ENCODE peak calls at places on chromosomes 2 and 18, in eight cellular contexts. A, S, V, R, U, F, P and K are unnamed samples.

GRCh38 chr18:62612721-62613120 is 89.9 kb downstream of the ZCCHC2 start:
- DNase-seq in R (no peak), A (no peak), V (no peak), U (no peak), P (no peak), F (no peak), S (no peak), K (no peak)

GRCh38 chr2:225400060-225400511 is 576 bp downstream of the NYAP2 start:
- DNase-seq in P (no peak), V (no peak), S (peak; percentile 5), U (peak; percentile 67), F (no peak), A (peak; percentile 74), R (peak; percentile 45), K (peak; percentile 11)

GRCh38 chr2:203789613-203790012 is 78.0 kb upstream of the CTLA4 start:
- DNase-seq in F (no peak), P (no peak), A (no peak), R (no peak), U (no peak), S (no peak), V (no peak), K (no peak)

GRCh38 chr18:35282353-35282752 is 7.7 kb downstream of the ZSCAN30 start:
- DNase-seq in R (no peak), U (peak; percentile 94), F (no peak), V (no peak), P (no peak), A (peak; percentile 74), S (no peak), K (peak; percentile 43)

GRCh38 chr18:6488956-6489355 is 74.2 kb upstream of the L3MBTL4 start:
- DNase-seq in U (peak; percentile 6), P (no peak), F (no peak), S (no peak), R (no peak), V (no peak), A (no peak), K (no peak)

GRCh38 chr18:57430983-57431382 is 4.2 kb upstream of the ONECUT2 start:
- DNase-seq in S (peak; percentile 39), P (no peak), V (no peak), U (no peak), R (no peak), A (no peak), F (no peak), K (no peak)

GRCh38 chr2:126859631-126860030 is 39.1 kb upstream of the TEX51 start:
- DNase-seq in R (no peak), P (no peak), A (no peak), V (no peak), U (no peak), F (peak; percentile 40), S (no peak), K (no peak)

GRCh38 chr2:162964513-162964912 is 125.9 kb upstream of the KCNH7 start:
- DNase-seq in S (no peak), U (no peak), F (no peak), R (no peak), A (no peak), V (no peak), P (no peak), K (no peak)

GRCh38 chr2:120405769-120406119 is 59.8 kb downstream of the INHBB start:
- DNase-seq in F (no peak), U (no peak), R (no peak), P (no peak), V (no peak), S (no peak), A (no peak), K (no peak)

GRCh38 chr2:132416080-132416911 is at the start of gene GPR39:
- DNase-seq in A (peak; percentile 98), P (peak; percentile 96), U (peak; percentile 98), F (peak; percentile 88), R (no peak), V (peak; percentile 94), S (peak; percentile 98), K (peak; percentile 95)

GRCh38 chr2:55877101-55877500 is 46.5 kb downstream of the EFEMP1 start:
- DNase-seq in U (peak; percentile 76), R (no peak), S (no peak), F (no peak), A (no peak), P (no peak), V (no peak), K (no peak)

GRCh38 chr2:197088694-197089093 is 162.2 kb upstream of the PGAP1 start:
- DNase-seq in P (no peak), A (peak; percentile 86), S (no peak), F (no peak), V (no peak), U (no peak), R (peak; percentile 5), K (peak; percentile 39)

GRCh38 chr2:215363461-215364156 is 51.8 kb downstream of the ATIC start:
- DNase-seq in U (peak; percentile 64), S (no peak), R (no peak), V (no peak), F (no peak), A (peak; percentile 47), P (no peak), K (no peak)

GRCh38 chr2:151381266-151381665 is 23.9 kb downstream of the TNFAIP6 start:
- DNase-seq in U (no peak), R (no peak), S (no peak), V (no peak), P (no peak), F (no peak), A (peak; percentile 40), K (no peak)

GRCh38 chr2:152468832-152469692 is 134.1 kb downstream of the FMNL2 start:
- DNase-seq in A (peak; percentile 57), F (no peak), P (no peak), R (peak; percentile 85), V (no peak), S (peak; percentile 58), U (no peak), K (no peak)

GRCh38 chr2:74571058-74571457 is 16.5 kb downstream of the DOK1 start:
- DNase-seq in U (no peak), P (no peak), V (no peak), S (no peak), R (no peak), F (no peak), A (no peak), K (no peak)

GRCh38 chr2:241844066-241844728 is 14.5 kb downstream of the PDCD1 start:
- DNase-seq in A (peak; percentile 14), S (peak; percentile 64), V (peak; percentile 84), F (no peak), R (peak; percentile 87), P (peak; percentile 85), U (peak; percentile 86), K (no peak)

GRCh38 chr2:120034616-120035015 is 21.7 kb downstream of the EPB41L5 start:
- DNase-seq in R (no peak), U (no peak), S (no peak), V (no peak), A (no peak), P (no peak), F (no peak), K (no peak)

GRCh38 chr2:58533376-58533775 is 292.3 kb upstream of the FANCL start:
- DNase-seq in A (no peak), S (no peak), V (no peak), P (no peak), U (no peak), F (no peak), R (no peak), K (no peak)

GRCh38 chr2:237631029-237631785 is 3.8 kb downstream of the LRRFIP1 start:
- DNase-seq in S (no peak), F (no peak), P (peak; percentile 37), R (no peak), A (no peak), V (no peak), U (peak; percentile 66), K (no peak)

GRCh38 chr2:239003933-239004636 is 156.2 kb downstream of the TWIST2 start:
- DNase-seq in V (no peak), S (no peak), U (no peak), A (no peak), R (no peak), P (peak; percentile 48), F (no peak), K (no peak)
- H3K4me3 ChIP-seq in V (no peak overlapping the region), S (no peak overlapping the region), U (peak overlapping the region; percentile 67), A (no peak overlapping the region), R (no peak overlapping the region), P (no peak overlapping the region), F (no peak overlapping the region), K (no peak overlapping the region)

DNA sequence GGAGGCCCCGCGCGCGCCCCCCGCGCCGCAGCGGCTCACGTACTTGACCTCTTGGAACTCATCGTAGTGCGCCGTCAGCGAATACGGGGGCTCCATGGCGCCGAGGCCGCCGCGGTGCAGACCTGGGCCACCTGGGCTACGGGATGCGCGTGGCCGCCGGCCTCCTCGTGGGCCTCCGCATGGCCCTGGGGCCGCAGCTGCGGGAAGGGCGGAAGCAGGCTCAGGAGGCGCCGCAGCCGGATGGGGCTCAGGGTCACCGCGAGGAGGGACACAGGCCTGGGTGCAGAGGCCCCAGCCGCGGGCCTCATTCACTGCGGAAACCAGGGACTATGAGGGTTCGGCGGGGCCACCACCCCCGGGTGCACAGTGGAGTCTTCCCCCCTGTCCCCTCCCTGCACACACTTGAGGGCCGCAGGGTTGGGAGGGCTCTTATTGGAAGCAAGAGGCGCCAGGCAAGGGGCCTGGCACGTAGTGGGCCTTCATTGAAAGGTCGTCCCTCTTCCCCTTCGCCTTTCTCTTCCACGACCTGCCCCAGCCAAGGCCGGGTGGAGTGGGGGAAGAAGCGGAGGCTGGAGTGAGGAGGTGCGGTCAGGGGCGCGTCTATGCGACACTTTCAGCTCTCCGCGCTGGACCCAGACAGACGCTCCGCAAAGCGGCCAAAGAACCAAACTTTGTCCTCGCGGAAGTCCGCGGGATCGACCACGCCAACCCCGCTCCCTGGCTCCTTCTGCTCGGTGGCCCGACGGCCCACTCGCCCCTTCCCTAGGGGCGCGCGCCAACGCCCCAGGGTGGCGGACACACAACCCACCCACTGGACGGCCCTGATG is 863 bp downstream of the ECEL1 start:
- DNase-seq in F (no peak), R (no peak), V (no peak), S (no peak), A (no peak), U (no peak), P (peak; percentile 51), K (no peak)
- H3K4me3 ChIP-seq in F (peak overlapping the region; percentile 20), R (no peak overlapping the region), V (no peak overlapping the region), S (no peak overlapping the region), A (no peak overlapping the region), U (no peak overlapping the region), P (no peak overlapping the region), K (no peak overlapping the region)

GRCh38 chr2:206212673-206213513 is 53.2 kb downstream of the EEF1B2 start:
- DNase-seq in U (peak; percentile 76), V (no peak), P (no peak), S (no peak), F (no peak), A (peak; percentile 51), R (no peak), K (peak; percentile 4)
- H3K4me3 ChIP-seq in U (peak overlapping the region; percentile 73), V (no peak overlapping the region), P (no peak overlapping the region), S (no peak overlapping the region), F (peak overlapping the region; percentile 19), A (peak overlapping the region; percentile 41), R (no peak overlapping the region), K (peak overlapping the region; percentile 45)

DNA sequence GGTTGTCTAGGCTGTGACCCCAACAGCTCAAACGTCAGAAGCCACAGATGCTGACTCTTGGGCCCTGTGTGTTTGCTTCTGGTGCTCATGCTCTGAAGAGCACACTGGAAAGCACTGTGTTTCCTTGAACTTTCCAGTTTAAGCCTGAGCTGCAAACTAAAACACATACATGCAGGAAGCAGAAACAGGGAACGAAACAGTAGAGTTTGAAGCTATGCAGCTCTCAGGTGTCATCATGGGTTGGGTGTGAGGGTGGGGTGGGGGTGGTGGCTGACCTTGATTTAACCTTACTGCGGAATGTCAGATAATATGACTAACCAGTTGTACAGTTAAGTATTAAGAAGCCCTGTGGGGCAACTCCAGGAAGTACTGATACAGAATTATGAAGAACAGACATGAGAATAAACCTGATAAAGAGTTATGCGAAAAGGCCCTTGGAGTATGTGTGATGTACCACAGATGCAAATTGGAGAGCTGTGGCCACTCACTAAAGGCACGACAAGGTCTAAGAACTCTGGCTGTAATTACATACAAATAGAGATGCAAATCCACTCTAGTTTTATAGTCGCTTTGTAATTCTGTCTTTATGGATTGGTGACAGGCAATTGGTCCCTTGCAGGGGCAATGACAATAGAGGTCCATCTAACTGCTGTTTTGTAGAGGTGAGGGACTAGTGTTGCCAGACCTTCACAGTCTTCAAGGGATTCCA is 273.1 kb downstream of the NAPG start:
- DNase-seq in F (no peak), U (peak; percentile 10), A (peak; percentile 10), P (no peak), S (no peak), R (no peak), V (no peak), K (no peak)
- H3K4me3 ChIP-seq in F (no peak overlapping the region), U (no peak overlapping the region), A (no peak overlapping the region), P (no peak overlapping the region), S (no peak overlapping the region), R (no peak overlapping the region), V (no peak overlapping the region), K (no peak overlapping the region)